ENCODE peak calls at places on chromosome 2, in eight cellular contexts. S is fibroblast of villous mesenchyme; V is cerebellar cortex; B is endothelial cell; L is fibroblast of the conjunctiva; E is epithelial cell of esophagus; A is kidney glomerular epithelial cell; O is activated T-cell treated with anti-CD3 and anti-CD28 coated beads, Interleukin-2, amount 50 U/mL, for 4 hours. G is an unnamed sample.

GRCh38 chr2:11234309-11234708 is 79.0 kb downstream of the SLC66A3 start:
- DNase-seq in E (peak; percentile 20), V (peak; percentile 72), L (no peak), B (no peak), A (peak; percentile 26), S (peak; percentile 39), O (no peak), G (peak; percentile 71)

GRCh38 chr2:174544156-174544555 is 53.4 kb downstream of the WIPF1 start:
- DNase-seq in B (no peak), L (no peak), V (no peak), A (no peak), E (no peak), O (no peak), S (no peak), G (no peak)

GRCh38 chr2:104844813-104845551 is 8.9 kb upstream of the POU3F3 start:
- DNase-seq in B (no peak), A (no peak), V (peak; percentile 34), O (no peak), S (no peak), L (no peak), E (no peak), G (peak; percentile 61)

GRCh38 chr2:18265614-18266013 is 294.8 kb downstream of the RDH14 start:
- DNase-seq in E (no peak), L (no peak), V (no peak), O (no peak), A (no peak), S (no peak), B (no peak), G (no peak)

GRCh38 chr2:177334940-177335543 is 57.5 kb upstream of the AGPS start:
- DNase-seq in E (peak; percentile 54), V (peak; percentile 76), A (peak; percentile 37), L (no peak), S (peak; percentile 57), B (no peak), O (no peak), G (peak; percentile 74)

GRCh38 chr2:168934826-168935225 is 33.7 kb downstream of the G6PC2 start:
- DNase-seq in A (peak; percentile 22), E (peak; percentile 65), O (no peak), B (no peak), S (no peak), V (no peak), L (no peak), G (no peak)

GRCh38 chr2:38523728-38524437 is 78.8 kb downstream of the HNRNPLL start:
- DNase-seq in L (no peak), V (no peak), S (no peak), E (no peak), O (no peak), A (no peak), B (no peak), G (no peak)

GRCh38 chr2:8319219-8319618 is 362.6 kb upstream of the ID2 start:
- DNase-seq in S (no peak), O (no peak), B (no peak), L (no peak), A (peak; percentile 9), E (peak; percentile 20), V (no peak), G (no peak)

GRCh38 chr2:224958466-224958857 is 83.8 kb downstream of the DOCK10 start:
- DNase-seq in E (no peak), S (peak; percentile 18), O (no peak), A (no peak), B (no peak), L (peak; percentile 85), V (no peak), G (no peak)

GRCh38 chr2:74985983-74986382 is 27.5 kb downstream of the POLE4 start:
- DNase-seq in E (no peak), O (no peak), L (no peak), B (no peak), S (no peak), A (no peak), V (no peak), G (no peak)

GRCh38 chr2:168525020-168525419 is 68.9 kb downstream of the CERS6 start:
- DNase-seq in L (no peak), O (no peak), S (no peak), A (no peak), B (no peak), V (no peak), E (peak; percentile 98), G (no peak)

GRCh38 chr2:70069049-70069448 is 18.2 kb upstream of the PCBP1 start:
- DNase-seq in A (no peak), B (no peak), S (peak; percentile 19), V (no peak), E (peak; percentile 97), O (peak; percentile 70), L (no peak), G (no peak)